ENCODE peak calls at places on chromosome 9, in four cellular contexts. H is astrocyte of the spinal cord; S is A172; N is activated CD8-positive, alpha-beta T cell treated with anti-CD3 and anti-CD28 coated beads for 36 hours. X is an unnamed sample.

GRCh38 chr9:131951905-131952304 is 127.8 kb downstream of the MED27 start:
- DNase-seq in H (peak), N (no peak), S (no peak), X (peak)

GRCh38 chr9:72383978-72384709 is 19.1 kb upstream of the ZFAND5 start:
- DNase-seq in N (no peak), H (peak), S (peak), X (peak)

GRCh38 chr9:115939065-115939765 is 214.4 kb upstream of the PAPPA start:
- DNase-seq in H (peak), S (peak), N (no peak), X (peak)

GRCh38 chr9:138105561-138106505 is 228.3 kb downstream of the CACNA1B start:
- DNase-seq in N (no peak), S (no peak), H (no peak), X (no peak)

GRCh38 chr9:137050570-137050969 is 3.3 kb downstream of the ENTPD2 start:
- DNase-seq in N (no peak), S (no peak), H (no peak), X (no peak)

GRCh38 chr9:88387035-88387732 is 1.1 kb upstream of the SPIN1 start:
- DNase-seq in H (peak), S (peak), N (peak), X (peak)

GRCh38 chr9:120729796-120730195 is 15.5 kb upstream of the MEGF9 start:
- DNase-seq in H (no peak), N (no peak), S (no peak), X (no peak)

GRCh38 chr9:110246214-110246613 is 10.1 kb downstream of the TXN start:
- DNase-seq in S (no peak), H (no peak), N (no peak), X (no peak)

GRCh38 chr9:130422546-130422945 is 22.2 kb upstream of the ASS1 start:
- DNase-seq in N (no peak), H (no peak), S (no peak), X (no peak)

GRCh38 chr9:28774433-28775029 is 1201.2 kb upstream of the C9orf72 start:
- DNase-seq in H (peak), N (no peak), S (peak), X (no peak)

GRCh38 chr9:27528886-27529315 is 713 bp downstream of the MOB3B start:
- DNase-seq in H (no peak), N (peak), S (no peak), X (no peak)

GRCh38 chr9:105439428-105439827 is 8.4 kb upstream of the FSD1L start:
- DNase-seq in H (no peak), N (no peak), S (no peak), X (peak)

GRCh38 chr9:21395778-21396717 is 10.8 kb upstream of the IFNA2 start:
- DNase-seq in H (peak), N (peak), S (no peak), X (no peak)

GRCh38 chr9:135480071-135480941 is 724 bp downstream of the PPP1R26 start:
- DNase-seq in S (peak), H (no peak), N (no peak), X (peak)

GRCh38 chr9:2493106-2493505 is 128.5 kb upstream of the VLDLR start:
- DNase-seq in H (no peak), N (no peak), S (no peak), X (no peak)

X was measured in brain microvascular endothelial cell.